ENCODE peak calls at places on chromosomes 5 and 9, in five cellular contexts. T, I, N, W and C are unnamed samples.

GRCh38 chr5:174910245-174910737 is 185.9 kb downstream of the MSX2 start:
- ATAC-seq in T (peak), N (peak), W (peak), I (peak), C (peak)

GRCh38 chr9:123344273-123345096 is 11.5 kb upstream of the CRB2 start:
- ATAC-seq in T (no peak), W (no peak), N (no peak), I (peak), C (no peak)

GRCh38 chr5:170809551-170809950 is 26.0 kb downstream of the GABRP start:
- ATAC-seq in N (peak), W (peak), I (peak), T (peak), C (no peak)

GRCh38 chr9:114737118-114737517 is 55.1 kb upstream of the TEX48 start:
- ATAC-seq in N (no peak), W (no peak), I (no peak), T (no peak), C (no peak)

GRCh38 chr9:133679466-133680051 is 43.4 kb downstream of the DBH start:
- ATAC-seq in W (peak), N (no peak), I (no peak), T (no peak), C (no peak)

GRCh38 chr5:169706758-169707450 is 69.8 kb downstream of the DOCK2 start:
- ATAC-seq in N (no peak), I (no peak), W (no peak), T (no peak), C (no peak)

GRCh38 chr5:30539004-30539634 is 654.4 kb upstream of the CDH6 start:
- ATAC-seq in W (peak), I (no peak), T (peak), N (no peak), C (peak)

GRCh38 chr9:32783168-32783891 is at the start of gene TMEM215:
- ATAC-seq in T (no peak), W (peak), N (no peak), I (no peak), C (no peak)

GRCh38 chr9:89444212-89444611 is 53.7 kb downstream of the SEMA4D start:
- ATAC-seq in W (no peak), I (peak), N (no peak), T (no peak), C (no peak)

GRCh38 chr5:82644229-82644628 is 366.1 kb upstream of the RPS23 start:
- ATAC-seq in W (no peak), I (no peak), N (no peak), T (no peak), C (no peak)

GRCh38 chr9:114590328-114590727 is 2.8 kb downstream of the ATP6V1G1 start:
- ATAC-seq in N (no peak), T (no peak), I (no peak), W (no peak), C (no peak)

GRCh38 chr5:139543423-139543991 is 17.6 kb upstream of the UBE2D2 start:
- ATAC-seq in T (peak), N (peak), W (peak), I (peak), C (peak)

GRCh38 chr5:24363789-24364534 is 280.8 kb downstream of the CDH10 start:
- ATAC-seq in N (peak), T (no peak), W (no peak), I (no peak), C (no peak)

GRCh38 chr5:56319281-56320242 is 86.4 kb upstream of the ANKRD55 start:
- ATAC-seq in N (peak), W (no peak), T (peak), I (peak), C (peak)

GRCh38 chr5:40578501-40579451 is 100.9 kb upstream of the PTGER4 start:
- ATAC-seq in N (no peak), I (no peak), T (no peak), W (no peak), C (no peak)

GRCh38 chr9:4923580-4924544 is 61.2 kb upstream of the JAK2 start:
- ATAC-seq in N (no peak), T (peak), I (peak), W (peak), C (no peak)

GRCh38 chr9:82385633-82386032 is 397.1 kb downstream of the SPATA31D1 start:
- ATAC-seq in W (peak), T (no peak), I (no peak), N (no peak), C (no peak)
- TF ChIP-seq CTCF in W (no peak), T (no peak), I (no peak), N (no peak), C (no peak)

GRCh38 chr9:70106571-70106970 is 62.9 kb downstream of the MAMDC2 start:
- ATAC-seq in W (no peak), N (no peak), I (no peak), T (no peak), C (no peak)

GRCh38 chr9:70111042-70111602 is 67.5 kb downstream of the MAMDC2 start:
- ATAC-seq in W (peak), N (peak), T (peak), I (peak), C (peak)

GRCh38 chr9:70110194-70111041 is 66.8 kb downstream of the MAMDC2 start:
- ATAC-seq in T (no peak), W (no peak), I (no peak), N (no peak), C (peak)

GRCh38 chr9:70105142-70105541 is 61.5 kb downstream of the MAMDC2 start:
- ATAC-seq in W (no peak), N (no peak), T (no peak), I (no peak), C (no peak)

DNA sequence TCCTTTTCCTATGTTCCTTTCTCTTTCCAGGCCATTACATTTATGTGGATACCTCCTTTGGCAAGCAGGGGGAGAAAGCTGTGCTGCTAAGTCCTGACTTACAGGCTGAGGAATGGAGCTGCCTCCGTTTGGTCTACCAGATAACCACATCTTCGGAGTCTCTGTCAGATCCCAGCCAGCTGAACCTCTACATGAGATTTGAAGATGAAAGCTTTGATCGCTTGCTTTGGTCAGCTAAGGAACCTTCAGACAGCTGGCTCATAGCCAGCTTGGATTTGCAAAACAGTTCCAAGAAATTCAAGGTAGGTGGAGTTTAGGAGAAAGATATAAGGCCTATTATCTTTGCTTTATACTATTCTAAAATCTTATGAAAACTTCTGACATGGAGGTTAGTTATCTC is 64.5 kb downstream of the MAMDC2 start:
- ATAC-seq in W (no peak), T (no peak), N (no peak), I (no peak), C (no peak)
- TF ChIP-seq CTCF in W (no peak), T (no peak), N (no peak), I (no peak), C (peak)

GRCh38 chr5:11281842-11282241 is 520.8 kb upstream of the DAP start:
- ATAC-seq in I (no peak), N (no peak), W (no peak), T (no peak), C (no peak)
- TF ChIP-seq CTCF in I (no peak), N (no peak), W (no peak), T (no peak), C (no peak)

GRCh38 chr9:68780377-68780707 is 75.3 kb downstream of the PIP5K1B start:
- ATAC-seq in T (no peak), W (no peak), I (no peak), N (no peak), C (no peak)
- TF ChIP-seq CTCF in T (no peak), W (no peak), I (no peak), N (no peak), C (no peak)

DNA sequence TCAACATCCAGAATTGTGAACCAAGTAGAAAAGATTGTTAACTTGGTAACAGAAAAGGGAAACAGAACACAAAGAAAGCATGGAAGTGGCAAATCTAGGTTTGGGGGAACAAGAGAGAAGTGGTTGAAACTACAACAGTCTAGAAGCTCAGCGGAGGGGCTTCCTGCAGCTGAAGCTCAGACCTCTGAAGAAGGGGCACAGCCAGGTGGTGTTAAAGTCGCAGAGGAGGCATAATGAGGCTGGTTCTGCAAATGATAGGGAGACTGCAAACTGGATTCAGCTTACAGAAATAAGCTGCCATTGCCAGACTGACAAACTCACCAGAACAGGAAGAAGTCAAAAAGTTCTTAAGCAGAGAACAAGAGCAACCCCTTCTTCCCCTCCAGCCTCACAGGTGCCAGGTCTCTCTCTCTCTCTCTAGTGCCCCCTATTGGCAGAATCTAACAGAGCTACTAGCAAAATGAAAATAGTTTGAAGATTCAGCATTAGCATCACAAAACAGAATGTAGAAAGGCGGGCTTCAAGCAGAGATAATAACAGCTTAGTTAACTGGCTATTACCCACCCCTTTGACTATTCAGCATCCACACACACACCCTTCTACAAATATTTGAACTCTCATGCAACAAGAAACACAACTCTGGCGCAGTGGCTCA is 76.7 kb downstream of the GRAMD2B start:
- ATAC-seq in T (no peak), W (peak), N (peak), I (peak), C (no peak)
- TF ChIP-seq CTCF in T (peak), W (peak), N (peak), I (peak), C (no peak)

DNA sequence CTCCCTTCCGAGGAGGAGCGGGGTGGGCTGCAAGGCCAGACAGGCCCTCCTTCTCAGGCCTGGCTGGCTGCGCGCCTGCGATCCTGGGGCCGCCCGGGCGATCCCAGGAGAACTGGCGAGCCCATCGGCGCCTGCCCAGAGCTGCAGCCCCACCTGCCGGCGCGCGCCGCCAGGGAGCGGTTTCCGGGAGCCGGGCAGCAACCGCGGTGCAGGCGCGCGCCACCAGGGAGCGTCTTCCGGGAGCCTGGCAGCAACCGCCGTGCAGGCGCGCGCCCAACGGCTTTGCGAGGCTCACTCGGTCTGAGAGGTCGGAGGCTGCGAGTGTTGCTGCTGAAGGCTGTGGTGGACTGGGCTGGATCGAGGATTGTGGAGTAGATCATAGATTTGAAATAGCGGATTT is 668.7 kb downstream of the SPATA31A6 start:
- ATAC-seq in W (peak), T (no peak), I (no peak), N (peak), C (no peak)
- TF ChIP-seq CTCF in W (no peak), T (no peak), I (no peak), N (peak), C (peak)

DNA sequence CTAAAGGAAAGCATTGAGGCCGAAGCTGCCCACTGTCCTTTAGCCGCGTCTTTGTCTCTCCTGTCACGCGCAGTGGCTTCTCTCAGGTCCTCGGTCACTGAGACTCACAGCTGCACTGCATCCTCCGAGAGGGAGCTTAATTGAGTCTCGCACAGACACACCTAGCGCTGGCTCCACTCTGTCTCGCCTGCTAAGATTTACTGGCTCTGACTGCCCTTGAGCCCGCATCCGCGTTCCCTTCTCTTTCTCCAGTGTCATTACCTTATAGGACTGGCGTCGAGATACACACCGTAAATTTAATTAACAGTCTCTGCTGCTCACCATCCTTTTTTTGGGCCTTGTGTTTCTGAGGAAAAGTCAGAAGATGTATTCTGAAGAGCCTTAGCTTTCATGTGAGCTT is 58.1 kb downstream of the GPR107 start:
- ATAC-seq in I (no peak), T (no peak), N (no peak), W (no peak), C (no peak)
- TF ChIP-seq CTCF in I (no peak), T (no peak), N (no peak), W (no peak), C (no peak)

DNA sequence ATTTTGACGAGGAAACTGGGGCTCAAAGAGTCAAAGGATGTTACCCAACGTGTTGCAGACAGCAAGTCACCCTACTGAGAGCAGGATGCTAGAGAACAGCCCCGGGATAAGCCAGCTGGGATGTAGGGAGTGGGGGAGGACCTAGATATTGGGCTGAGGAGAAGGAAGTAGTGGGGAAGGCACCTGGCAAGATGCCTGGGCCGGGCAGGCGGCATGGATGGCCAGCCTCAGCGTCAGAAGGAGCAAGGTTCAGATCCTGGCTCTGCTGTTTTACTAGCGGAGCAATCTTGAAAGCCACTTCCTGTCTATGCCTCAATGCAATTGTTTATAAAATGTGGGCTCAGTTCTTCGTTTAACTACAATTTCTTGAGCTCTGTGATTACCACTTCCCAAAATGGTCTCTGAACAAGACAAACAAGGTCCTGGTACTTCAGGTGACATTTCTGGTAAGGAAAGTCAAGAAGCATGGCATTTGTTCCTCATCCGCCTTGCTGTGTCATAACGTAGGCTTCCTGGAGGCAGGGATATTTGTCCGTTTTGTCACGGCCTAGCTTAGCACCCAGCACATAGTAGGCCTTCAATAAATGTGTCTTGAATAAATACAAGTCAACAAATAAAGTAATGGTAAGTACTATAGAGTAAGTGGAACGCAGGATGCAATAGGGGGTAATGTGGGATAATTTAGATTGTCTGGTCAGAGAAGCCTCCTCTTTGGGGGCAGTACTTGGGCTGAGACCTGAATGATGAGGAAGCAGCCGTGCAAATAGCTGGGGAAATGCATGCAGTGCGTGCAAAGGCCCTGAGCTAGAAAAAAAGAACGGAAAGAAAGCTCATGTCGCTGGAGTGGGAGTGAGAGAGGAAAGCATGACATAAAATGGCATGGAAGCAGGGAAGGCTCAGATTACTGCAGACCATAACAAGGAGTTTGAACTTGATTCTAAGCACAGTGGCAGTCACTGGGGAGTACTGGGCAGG is 70.5 kb downstream of the SMIM23 start:
- ATAC-seq in W (no peak), N (no peak), T (no peak), I (peak), C (no peak)
- TF ChIP-seq CTCF in W (no peak), N (no peak), T (no peak), I (no peak), C (no peak)